ENCODE peak calls at places on chromosomes 3 and 15, in eight cellular contexts. C is PC-9, H is PC-3, A is hepatocyte, V is HCT116, X is SK-N-SH, N is GM23338, M is MM.1S. B is an unnamed sample.

GRCh38 chr15:34616613-34617012 is 33.2 kb upstream of the GOLGA8B start:
- DNase-seq in X (no peak), A (peak; percentile 31), V (peak; percentile 38), M (no peak), H (peak; percentile 68), N (peak; percentile 11), C (no peak), B (no peak)

GRCh38 chr3:160400631-160401150 is 1.2 kb downstream of the SMC4 start:
- DNase-seq in C (peak; percentile 34), M (peak; percentile 52), H (peak; percentile 18), A (peak; percentile 55), X (peak; percentile 56), V (no peak), N (peak; percentile 42), B (peak; percentile 49)

GRCh38 chr3:84980011-84980410 is 21.2 kb downstream of the CADM2 start:
- DNase-seq in M (no peak), C (no peak), V (no peak), N (no peak), A (peak; percentile 6), X (peak; percentile 10), H (no peak), B (no peak)

GRCh38 chr3:10771486-10772225 is 44.4 kb upstream of the SLC6A11 start:
- DNase-seq in N (no peak), M (no peak), V (no peak), X (no peak), A (no peak), C (no peak), H (peak; percentile 68), B (no peak)

GRCh38 chr15:33234019-33234418 is 39.5 kb upstream of the FMN1 start:
- DNase-seq in V (peak; percentile 41), C (peak; percentile 20), X (peak; percentile 43), A (peak; percentile 58), M (peak; percentile 53), H (peak; percentile 80), N (peak; percentile 72), B (peak; percentile 51)

GRCh38 chr3:159766563-159767185 is 222.0 kb upstream of the IL12A start:
- DNase-seq in V (no peak), N (peak; percentile 77), X (peak; percentile 64), M (peak; percentile 26), H (peak; percentile 73), A (no peak), C (no peak), B (no peak)

GRCh38 chr3:188792788-188793187 is 379.0 kb upstream of the TPRG1 start:
- DNase-seq in H (no peak), C (no peak), N (peak; percentile 64), X (peak; percentile 18), A (peak; percentile 35), M (no peak), V (no peak), B (peak; percentile 67)

GRCh38 chr3:133838296-133838789 is 32.7 kb downstream of the SRPRB start:
- DNase-seq in M (no peak), C (no peak), A (no peak), X (no peak), H (no peak), V (no peak), N (no peak), B (no peak)

GRCh38 chr15:81418891-81419290 is 44.9 kb upstream of the TMC3 start:
- DNase-seq in N (no peak), A (no peak), M (no peak), X (no peak), V (no peak), H (no peak), C (no peak), B (no peak)

DNA sequence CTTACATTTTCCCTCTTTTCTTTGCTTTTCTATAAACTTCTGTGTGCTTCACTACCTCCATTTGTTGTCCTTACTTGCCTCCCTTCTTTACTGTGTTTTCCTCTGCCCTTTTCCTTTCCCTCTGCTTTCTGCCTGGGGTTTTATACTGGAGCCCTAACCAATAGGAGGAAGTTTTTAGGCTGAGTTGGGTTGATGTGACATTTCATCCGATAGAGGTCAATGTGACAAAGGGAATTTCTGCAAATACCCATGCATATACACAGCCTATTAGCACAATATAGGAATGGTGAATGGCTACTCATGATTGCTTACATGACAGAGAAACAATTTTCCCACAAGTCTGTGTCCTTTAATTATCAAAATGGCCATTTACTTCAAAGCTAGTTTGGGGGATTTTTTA is 153.0 kb upstream of the ARPP21 start:
- DNase-seq in V (no peak), A (no peak), X (no peak), N (peak; percentile 11), M (no peak), C (no peak), H (no peak), B (no peak)
- TF ChIP-seq CTCF in V (no peak), A (no peak), X (no peak), N (no peak), M (no peak), C (no peak), H (no peak), B (no peak)

DNA sequence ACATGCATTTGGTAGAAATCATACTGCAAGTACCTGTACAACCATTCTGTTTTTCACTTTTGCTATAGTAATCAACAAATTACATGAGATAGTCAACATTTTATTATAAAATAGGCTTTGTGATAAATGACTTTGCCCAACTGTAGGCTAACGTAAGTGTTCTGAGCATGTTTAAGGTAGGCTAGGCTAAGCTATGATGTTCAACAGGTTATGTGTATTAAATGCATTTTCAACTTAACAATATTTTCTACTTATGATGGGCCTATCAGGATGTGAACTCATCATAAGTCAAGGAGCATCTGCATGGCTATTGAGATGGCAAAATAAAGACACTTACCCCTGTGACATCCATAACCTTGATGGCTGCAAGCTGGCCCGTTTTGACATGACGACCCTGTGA is 201.3 kb upstream of the SLC2A2 start:
- DNase-seq in A (no peak), X (no peak), V (no peak), H (no peak), M (no peak), N (no peak), C (no peak), B (no peak)
- H3K9me2 ChIP-seq in A (no peaks in the 10 kb centered on the region), X (no peaks in the 10 kb centered on the region), V (no peaks in the 10 kb centered on the region), H (no peaks in the 10 kb centered on the region), M (no peaks in the 10 kb centered on the region), N (no peaks in the 10 kb centered on the region), C (peaks cover 5% of the 10 kb centered on the region), B (no peaks in the 10 kb centered on the region)

GRCh38 chr3:107753494-107753893 is 230.7 kb downstream of the BBX start:
- DNase-seq in M (peak; percentile 47), C (peak; percentile 11), H (peak; percentile 63), V (peak; percentile 8), N (peak; percentile 64), A (peak; percentile 47), X (peak; percentile 24), B (peak; percentile 35)
- TF ChIP-seq CTCF in M (peak; percentile 57), C (peak; percentile 67), H (peak; percentile 82), V (peak; percentile 62), N (peak; percentile 56), A (peak; percentile 52), X (peak; percentile 65), B (peak; percentile 63)

GRCh38 chr15:51269496-51269895 is 68.9 kb downstream of the CYP19A1 start:
- DNase-seq in N (no peak), H (no peak), M (no peak), C (no peak), A (no peak), V (no peak), X (no peak), B (no peak)
- H3K9me2 ChIP-seq in N (no peaks in the 10 kb centered on the region), H (no peaks in the 10 kb centered on the region), M (no peaks in the 10 kb centered on the region), C (no peaks in the 10 kb centered on the region), A (no peaks in the 10 kb centered on the region), V (no peaks in the 10 kb centered on the region), X (no peaks in the 10 kb centered on the region), B (no peaks in the 10 kb centered on the region)

DNA sequence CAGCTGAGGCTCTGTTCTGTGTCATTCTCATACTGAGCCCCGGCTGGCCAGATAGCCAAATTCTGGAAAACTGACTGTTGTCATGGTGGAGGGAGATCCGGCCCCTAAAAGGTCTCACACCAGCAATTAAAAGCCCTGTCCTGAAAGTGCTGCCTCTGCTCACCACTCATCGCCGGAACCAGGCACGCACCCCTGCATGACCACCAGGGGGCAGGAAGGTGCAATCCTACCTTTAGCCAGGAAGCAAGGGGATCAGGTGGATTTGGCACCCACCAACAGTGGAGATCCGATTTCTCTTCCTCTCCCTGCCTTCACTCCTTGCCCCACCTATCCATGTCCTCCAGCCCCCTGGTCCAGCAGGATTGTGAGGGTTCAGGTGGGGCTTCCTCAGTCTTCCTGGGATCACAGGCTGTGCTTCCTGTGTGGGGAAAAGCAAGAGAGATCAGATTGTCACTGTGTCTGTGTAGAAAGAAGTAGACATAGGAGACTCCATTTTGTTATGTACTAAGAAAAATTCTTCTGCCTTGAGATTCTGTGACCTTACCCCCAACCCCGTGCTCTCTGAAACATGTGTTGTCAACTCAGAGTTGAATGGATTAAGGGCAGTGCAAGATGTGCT is 16.1 kb upstream of the CACNA2D2 start:
- DNase-seq in V (peak; percentile 60), N (peak; percentile 89), X (peak; percentile 79), A (peak; percentile 81), H (peak; percentile 77), M (peak; percentile 54), C (peak; percentile 72), B (peak; percentile 70)
- TF ChIP-seq CTCF in V (peak; percentile 97), N (peak; percentile 95), X (peak; percentile 86), A (peak; percentile 81), H (peak; percentile 93), M (peak; percentile 89), C (peak; percentile 89), B (peak; percentile 91)

GRCh38 chr15:45376967-45377629 is 1.2 kb downstream of the GATM start:
- DNase-seq in X (no peak), N (no peak), M (no peak), A (no peak), H (no peak), C (no peak), V (no peak), B (no peak)

GRCh38 chr15:45376300-45376928 is 1.9 kb downstream of the GATM start:
- DNase-seq in A (no peak), M (no peak), V (no peak), H (no peak), N (no peak), X (no peak), C (no peak), B (no peak)

GRCh38 chr15:45373961-45374360 is 4.4 kb downstream of the GATM start:
- DNase-seq in M (no peak), N (no peak), H (no peak), A (no peak), X (no peak), V (no peak), C (no peak), B (no peak)

GRCh38 chr15:45377630-45378148 is 655 bp downstream of the GATM start:
- DNase-seq in N (peak; percentile 52), V (no peak), C (no peak), H (no peak), A (peak; percentile 27), X (peak; percentile 63), M (no peak), B (no peak)

GRCh38 chr15:45375836-45376235 is 2.5 kb downstream of the GATM start:
- DNase-seq in C (no peak), X (no peak), N (no peak), A (no peak), M (no peak), V (no peak), H (no peak), B (no peak)
- H3K9me2 ChIP-seq in C (no peaks in the 10 kb centered on the region), X (no peaks in the 10 kb centered on the region), N (no peaks in the 10 kb centered on the region), A (no peaks in the 10 kb centered on the region), M (no peaks in the 10 kb centered on the region), V (no peaks in the 10 kb centered on the region), H (no peaks in the 10 kb centered on the region), B (no peaks in the 10 kb centered on the region)

GRCh38 chr3:49647741-49648140 is 26.4 kb upstream of the APEH start:
- DNase-seq in X (no peak), C (no peak), H (no peak), V (no peak), M (no peak), A (peak; percentile 40), N (no peak), B (no peak)
- TF ChIP-seq CTCF in X (no peak), C (no peak), H (no peak), V (no peak), M (no peak), A (no peak), N (no peak), B (no peak)

B was measured in OCI-LY7.